ENCODE peak calls at places on chromosomes 16 and 17, in five cellular contexts. G, P, Y, Z and W are unnamed samples.
A peak's percentile ranks its signal among the peaks of the same experiment; 100 is the strongest.

GRCh38 chr16:19227643-19228042 is 57.9 kb upstream of the CLEC19A start:
- DNase-seq in P (no peak), Z (no peak), Y (no peak), G (no peak), W (no peak)

GRCh38 chr16:89041571-89042481 is 51.8 kb upstream of the ACSF3 start:
- DNase-seq in P (no peak), Y (no peak), G (no peak), Z (no peak), W (no peak)

GRCh38 chr16:66278604-66279262 is 87.8 kb upstream of the CDH5 start:
- DNase-seq in G (no peak), Z (no peak), Y (no peak), P (no peak), W (no peak)

GRCh38 chr16:66845791-66846221 is 1.6 kb downstream of the CA7 start:
- DNase-seq in G (no peak), Y (no peak), P (no peak), Z (no peak), W (no peak)

GRCh38 chr16:56611281-56611833 is 3.0 kb downstream of the MT2A start:
- DNase-seq in P (peak; percentile 86), Y (no peak), G (peak; percentile 94), Z (no peak), W (no peak)

GRCh38 chr16:53545433-53545832 is 42.4 kb upstream of the AKTIP start:
- DNase-seq in G (no peak), P (no peak), Z (no peak), Y (no peak), W (no peak)

GRCh38 chr17:79622201-79622601 is 11.3 kb upstream of the RBFOX3 start:
- DNase-seq in Y (no peak), G (peak; percentile 71), Z (no peak), P (no peak), W (no peak)

GRCh38 chr17:64214950-64215349 is 48.1 kb downstream of the TEX2 start:
- DNase-seq in G (no peak), Z (no peak), P (peak; percentile 49), Y (no peak), W (no peak)

GRCh38 chr17:77948690-77949114 is 9.8 kb upstream of the TNRC6C start:
- DNase-seq in G (no peak), Z (no peak), Y (no peak), P (peak; percentile 61), W (no peak)

GRCh38 chr17:80826346-80826954 is 165.2 kb upstream of the CHMP6 start:
- DNase-seq in Y (no peak), Z (no peak), G (no peak), P (no peak), W (no peak)

GRCh38 chr16:52572656-52573055 is 25.7 kb upstream of the TOX3 start:
- DNase-seq in P (no peak), G (no peak), Y (no peak), Z (no peak), W (no peak)

GRCh38 chr16:48011888-48012658 is 143.7 kb downstream of the ABCC12 start:
- DNase-seq in Z (no peak), G (no peak), P (no peak), Y (no peak), W (no peak)

GRCh38 chr16:86975445-86975844 is 341.7 kb downstream of the C16orf95 start:
- DNase-seq in G (no peak), Z (peak; percentile 30), P (peak; percentile 95), Y (no peak), W (no peak)

GRCh38 chr17:11506635-11507034 is 91.6 kb upstream of the DNAH9 start:
- DNase-seq in Y (no peak), P (no peak), G (no peak), Z (no peak), W (no peak)

GRCh38 chr17:79671387-79671752 is 59.4 kb upstream of the ENPP7 start:
- DNase-seq in P (no peak), Z (no peak), Y (no peak), G (no peak), W (no peak)

GRCh38 chr17:51046527-51047384 is 73.9 kb downstream of the SPAG9 start:
- DNase-seq in Z (peak; percentile 72), P (peak; percentile 92), G (no peak), Y (no peak), W (no peak)

GRCh38 chr16:27729516-27730304 is 179.8 kb downstream of the KATNIP start:
- DNase-seq in Y (no peak), Z (no peak), G (no peak), P (peak; percentile 38), W (no peak)

GRCh38 chr17:51128089-51128488 is 7.4 kb upstream of the SPAG9 start:
- DNase-seq in G (no peak), P (no peak), Y (no peak), Z (no peak), W (no peak)

GRCh38 chr17:57541472-57542394 is 203.4 kb downstream of the CCDC182 start:
- DNase-seq in Y (no peak), G (no peak), P (no peak), Z (no peak), W (no peak)

GRCh38 chr17:38547439-38547838 is 58.3 kb downstream of the SRCIN1 start:
- DNase-seq in P (no peak), G (no peak), Y (no peak), Z (no peak), W (no peak)

GRCh38 chr17:17391575-17392370 is 85.0 kb upstream of the MED9 start:
- DNase-seq in P (no peak), Y (peak; percentile 28), Z (no peak), G (no peak), W (no peak)

GRCh38 chr17:50737118-50737698 is 17.8 kb downstream of the LUC7L3 start:
- DNase-seq in G (no peak), Y (no peak), Z (no peak), P (no peak), W (no peak)

GRCh38 chr17:59357929-59358328 is 26.5 kb downstream of the YPEL2 start:
- DNase-seq in P (peak; percentile 91), Z (no peak), Y (no peak), G (no peak), W (no peak)

GRCh38 chr16:3461120-3461519 is 17.6 kb downstream of the NAA60 start:
- DNase-seq in Y (no peak), P (no peak), G (no peak), Z (no peak), W (no peak)

GRCh38 chr17:80187493-80187892 is 17.7 kb downstream of the CARD14 start:
- DNase-seq in P (peak; percentile 61), Z (peak; percentile 47), G (no peak), Y (no peak), W (no peak)

GRCh38 chr16:84985079-84986065 is 26.0 kb downstream of the ZDHHC7 start:
- DNase-seq in P (peak; percentile 94), Y (no peak), Z (no peak), G (no peak), W (no peak)

GRCh38 chr16:84986102-84986501 is 25.2 kb downstream of the ZDHHC7 start:
- DNase-seq in Z (no peak), P (no peak), G (no peak), Y (no peak), W (no peak)

GRCh38 chr16:84983308-84983707 is 28.0 kb downstream of the ZDHHC7 start:
- DNase-seq in Y (no peak), P (no peak), Z (no peak), G (no peak), W (no peak)

GRCh38 chr16:84979516-84979915 is 31.8 kb downstream of the ZDHHC7 start:
- DNase-seq in P (peak; percentile 48), Z (no peak), G (no peak), Y (no peak), W (no peak)

GRCh38 chr16:84982434-84982833 is 28.9 kb downstream of the ZDHHC7 start:
- DNase-seq in P (no peak), Y (no peak), Z (no peak), G (no peak), W (no peak)
- TF ChIP-seq CTCF in P (no peak), Y (no peak), Z (no peak), G (no peak), W (no peak)

GRCh38 chr17:44198721-44199552 is 747 bp downstream of the ATXN7L3 start:
- DNase-seq in Y (peak; percentile 70), G (peak; percentile 82), P (no peak), Z (peak; percentile 79), W (peak; percentile 95)

GRCh38 chr17:44197980-44198720 is 1.5 kb downstream of the ATXN7L3 start:
- DNase-seq in P (peak; percentile 76), Z (peak; percentile 51), G (no peak), Y (no peak), W (peak; percentile 69)

GRCh38 chr17:44197107-44197506 is 2.6 kb downstream of the ATXN7L3 start:
- DNase-seq in P (no peak), Y (no peak), G (no peak), Z (peak; percentile 44), W (no peak)

GRCh38 chr17:44200478-44201155 is 933 bp upstream of the ATXN7L3 start:
- DNase-seq in Y (no peak), P (no peak), G (no peak), Z (no peak), W (no peak)

GRCh38 chr17:44199553-44200477 is at the start of gene ATXN7L3:
- DNase-seq in G (peak; percentile 99), Y (peak; percentile 99), Z (peak; percentile 99), P (peak; percentile 96), W (peak; percentile 99)
- TF ChIP-seq CTCF in G (no peak), Y (no peak), Z (no peak), P (no peak), W (no peak)

DNA sequence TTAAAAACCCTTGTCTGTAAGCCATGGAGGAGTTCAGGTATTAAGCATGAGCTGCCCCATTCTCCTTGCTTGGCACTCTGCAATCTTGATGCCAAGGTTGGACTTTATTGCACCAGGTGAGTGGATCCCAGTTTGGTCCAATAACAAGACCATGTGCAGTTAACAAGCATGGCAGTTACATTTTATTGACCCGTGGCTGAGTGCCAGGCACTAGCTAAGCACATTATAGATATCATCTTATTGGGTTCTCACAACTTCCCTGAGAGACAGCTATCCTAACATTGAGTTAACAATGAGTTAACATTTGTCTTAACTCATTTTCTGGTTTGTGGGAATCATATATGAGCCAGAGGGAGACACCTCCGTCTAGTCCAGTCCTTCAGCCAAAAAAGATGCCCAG is 21.8 kb downstream of the LYRM9 start:
- DNase-seq in G (no peak), Y (no peak), Z (no peak), P (no peak), W (no peak)
- TF ChIP-seq CTCF in G (no peak), Y (no peak), Z (no peak), P (no peak), W (no peak)

DNA sequence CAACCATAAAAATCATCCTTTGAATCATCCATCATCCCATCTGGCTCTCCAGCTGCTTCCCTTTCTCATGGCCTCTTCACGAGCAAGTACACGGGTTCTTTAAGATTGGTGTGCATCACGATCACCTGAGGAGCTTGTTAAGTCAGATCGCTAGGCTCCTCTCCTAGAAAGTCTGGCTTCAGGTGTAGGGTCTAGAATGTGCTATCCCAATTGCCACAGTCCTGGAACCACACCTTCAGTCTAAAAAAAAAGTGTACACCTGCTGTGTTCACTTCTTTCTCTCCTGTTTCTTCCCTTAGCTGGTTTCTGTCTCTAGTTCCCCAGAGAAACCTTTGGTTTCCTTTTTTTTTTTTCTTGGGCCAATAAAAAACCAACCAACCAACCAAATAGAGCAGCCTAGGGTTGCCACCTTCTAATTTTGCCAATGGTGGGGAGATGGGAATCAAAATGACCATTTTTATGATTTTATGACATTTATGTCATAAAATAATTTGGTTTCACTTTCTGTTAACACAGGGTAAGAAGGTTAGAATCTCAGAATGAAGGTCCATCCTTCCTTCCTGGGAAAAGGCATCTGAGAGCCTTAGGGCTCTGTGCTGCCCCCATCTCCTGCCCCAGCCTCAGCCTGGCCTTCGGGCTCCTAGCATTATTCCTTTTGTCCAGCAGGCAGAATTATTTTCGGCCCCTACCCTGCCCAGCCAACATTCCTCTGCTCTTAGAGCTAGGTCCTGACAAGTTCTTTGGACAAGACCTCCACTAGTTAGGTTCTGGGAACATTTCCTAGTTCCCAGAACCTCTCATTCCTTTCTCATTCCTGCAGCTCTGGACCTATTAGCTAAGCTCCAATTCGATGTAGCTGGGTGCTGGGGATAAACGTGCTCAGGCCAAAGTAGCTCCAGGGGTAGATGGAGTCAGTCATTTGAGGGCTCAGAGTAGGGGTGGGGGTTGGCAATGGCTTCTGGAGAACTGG is 1.9 kb upstream of the GGT6 start:
- DNase-seq in P (no peak), G (no peak), Z (no peak), Y (no peak), W (no peak)
- TF ChIP-seq CTCF in P (no peak), G (no peak), Z (no peak), Y (no peak), W (no peak)